ENCODE peak calls at places on chromosomes 5 and 9, in five cellular contexts. One of them, this sample, is unnamed.

GRCh38 chr5:124536333-124536732 is 210.1 kb downstream of the ZNF608 start:
- DNase-seq in ELF-1: no peak
- DNase-seq in DMS53: no peak
- DNase-seq in AG09309: no peak
- DNase-seq in kidney tubule cell: peak
- DNase-seq in this sample: no peak

GRCh38 chr9:4475301-4475700 is 15.0 kb upstream of the SLC1A1 start:
- DNase-seq in ELF-1: no peak
- DNase-seq in kidney tubule cell: no peak
- DNase-seq in DMS53: no peak
- DNase-seq in AG09309: no peak
- DNase-seq in this sample: no peak

GRCh38 chr9:85599540-85600140 is 142.1 kb downstream of the AGTPBP1 start:
- DNase-seq in kidney tubule cell: no peak
- DNase-seq in AG09309: no peak
- DNase-seq in DMS53: no peak
- DNase-seq in ELF-1: no peak
- DNase-seq in this sample: no peak

GRCh38 chr9:69632768-69633167 is 39.4 kb downstream of the APBA1 start:
- DNase-seq in DMS53: peak
- DNase-seq in AG09309: no peak
- DNase-seq in ELF-1: no peak
- DNase-seq in kidney tubule cell: no peak
- DNase-seq in this sample: no peak

GRCh38 chr9:99762470-99762869 is 59.2 kb upstream of the NR4A3 start:
- DNase-seq in kidney tubule cell: no peak
- DNase-seq in ELF-1: no peak
- DNase-seq in DMS53: no peak
- DNase-seq in AG09309: no peak
- DNase-seq in this sample: no peak

GRCh38 chr5:124764992-124765611 is 18.7 kb upstream of the ZNF608 start:
- DNase-seq in kidney tubule cell: no peak
- DNase-seq in ELF-1: no peak
- DNase-seq in AG09309: no peak
- DNase-seq in DMS53: peak
- DNase-seq in this sample: no peak

GRCh38 chr9:93862877-93863545 is 92.1 kb downstream of the BARX1 start:
- DNase-seq in kidney tubule cell: no peak
- DNase-seq in AG09309: no peak
- DNase-seq in ELF-1: no peak
- DNase-seq in DMS53: no peak
- DNase-seq in this sample: no peak

GRCh38 chr9:14027114-14027812 is 286.7 kb downstream of the NFIB start:
- DNase-seq in AG09309: no peak
- DNase-seq in kidney tubule cell: peak
- DNase-seq in ELF-1: peak
- DNase-seq in DMS53: peak
- DNase-seq in this sample: no peak

GRCh38 chr5:163338-163620 is 28.0 kb upstream of the LRRC14B start:
- DNase-seq in ELF-1: no peak
- DNase-seq in DMS53: no peak
- DNase-seq in AG09309: no peak
- DNase-seq in kidney tubule cell: no peak
- DNase-seq in this sample: no peak

GRCh38 chr9:4741365-4742031 is 496 bp upstream of the AK3 start:
- DNase-seq in DMS53: peak
- DNase-seq in AG09309: no peak
- DNase-seq in kidney tubule cell: peak
- DNase-seq in ELF-1: peak
- DNase-seq in this sample: no peak

GRCh38 chr5:34700078-34700452 is 43.9 kb downstream of the RAI14 start:
- DNase-seq in kidney tubule cell: no peak
- DNase-seq in DMS53: no peak
- DNase-seq in AG09309: no peak
- DNase-seq in ELF-1: no peak
- DNase-seq in this sample: no peak

GRCh38 chr5:132473019-132473531 is 17.5 kb downstream of the IRF1 start:
- DNase-seq in ELF-1: no peak
- DNase-seq in AG09309: no peak
- DNase-seq in kidney tubule cell: no peak
- DNase-seq in DMS53: no peak
- DNase-seq in this sample: peak

GRCh38 chr9:110886832-110887231 is 151.4 kb downstream of the LPAR1 start:
- DNase-seq in ELF-1: no peak
- DNase-seq in AG09309: no peak
- DNase-seq in DMS53: no peak
- DNase-seq in kidney tubule cell: peak
- DNase-seq in this sample: no peak

GRCh38 chr5:139651863-139652787 is 4.0 kb downstream of the CXXC5 start:
- DNase-seq in kidney tubule cell: peak
- DNase-seq in AG09309: no peak
- DNase-seq in DMS53: peak
- DNase-seq in ELF-1: peak
- DNase-seq in this sample: peak

GRCh38 chr5:136769900-136770684 is 404.7 kb upstream of the TRPC7 start:
- DNase-seq in ELF-1: peak
- DNase-seq in AG09309: peak
- DNase-seq in DMS53: peak
- DNase-seq in kidney tubule cell: peak
- DNase-seq in this sample: peak

GRCh38 chr9:27945386-27945785 is 372.1 kb upstream of the C9orf72 start:
- DNase-seq in kidney tubule cell: peak
- DNase-seq in AG09309: no peak
- DNase-seq in DMS53: no peak
- DNase-seq in ELF-1: no peak
- DNase-seq in this sample: no peak

GRCh38 chr9:134852906-134853654 is 27.5 kb upstream of the FCN2 start:
- DNase-seq in ELF-1: no peak
- DNase-seq in AG09309: no peak
- DNase-seq in DMS53: no peak
- DNase-seq in kidney tubule cell: no peak
- DNase-seq in this sample: no peak

GRCh38 chr5:98975223-98975622 is 46.4 kb upstream of the CHD1 start:
- DNase-seq in ELF-1: no peak
- DNase-seq in kidney tubule cell: peak
- DNase-seq in AG09309: no peak
- DNase-seq in DMS53: peak
- DNase-seq in this sample: no peak

GRCh38 chr9:135103001-135103446 is 15.6 kb downstream of the OLFM1 start:
- DNase-seq in ELF-1: no peak
- DNase-seq in kidney tubule cell: no peak
- DNase-seq in DMS53: no peak
- DNase-seq in AG09309: no peak
- DNase-seq in this sample: no peak

GRCh38 chr5:77645995-77646639 is 7.6 kb upstream of the OTP start:
- DNase-seq in DMS53: no peak
- DNase-seq in AG09309: no peak
- DNase-seq in ELF-1: no peak
- DNase-seq in kidney tubule cell: no peak
- DNase-seq in this sample: no peak

GRCh38 chr5:128036961-128037360 is 46.6 kb upstream of the SLC12A2 start:
- DNase-seq in ELF-1: no peak
- DNase-seq in AG09309: no peak
- DNase-seq in kidney tubule cell: peak
- DNase-seq in DMS53: no peak
- DNase-seq in this sample: no peak

GRCh38 chr9:98220911-98221310 is 28.5 kb upstream of the CORO2A start:
- DNase-seq in DMS53: peak
- DNase-seq in AG09309: no peak
- DNase-seq in kidney tubule cell: no peak
- DNase-seq in ELF-1: peak
- DNase-seq in this sample: no peak

GRCh38 chr5:10756539-10756938 is 4.5 kb downstream of the DAP start:
- DNase-seq in AG09309: peak
- DNase-seq in kidney tubule cell: peak
- DNase-seq in ELF-1: no peak
- DNase-seq in DMS53: no peak
- DNase-seq in this sample: no peak

GRCh38 chr9:76610009-76610352 is 151.0 kb downstream of the GCNT1 start:
- DNase-seq in DMS53: no peak
- DNase-seq in AG09309: peak
- DNase-seq in ELF-1: no peak
- DNase-seq in kidney tubule cell: no peak
- DNase-seq in this sample: no peak

GRCh38 chr5:83718936-83719495 is 1.6 kb downstream of the HAPLN1 start:
- DNase-seq in AG09309: no peak
- DNase-seq in DMS53: no peak
- DNase-seq in ELF-1: peak
- DNase-seq in kidney tubule cell: no peak
- DNase-seq in this sample: no peak

GRCh38 chr5:6453937-6454560 is 5.4 kb downstream of the UBE2QL1 start:
- DNase-seq in kidney tubule cell: no peak
- DNase-seq in DMS53: no peak
- DNase-seq in ELF-1: no peak
- DNase-seq in AG09309: no peak
- DNase-seq in this sample: no peak

GRCh38 chr5:135240781-135241360 is 158.2 kb downstream of the MACROH2A1 start:
- DNase-seq in kidney tubule cell: no peak
- DNase-seq in ELF-1: no peak
- DNase-seq in AG09309: no peak
- DNase-seq in DMS53: no peak
- DNase-seq in this sample: no peak

GRCh38 chr5:118326496-118327045 is 661.8 kb downstream of the DTWD2 start:
- DNase-seq in DMS53: peak
- DNase-seq in ELF-1: no peak
- DNase-seq in AG09309: no peak
- DNase-seq in kidney tubule cell: peak
- DNase-seq in this sample: no peak

GRCh38 chr5:152542741-152543140 is 137.7 kb upstream of the NMUR2 start:
- DNase-seq in ELF-1: peak
- DNase-seq in AG09309: no peak
- DNase-seq in DMS53: no peak
- DNase-seq in kidney tubule cell: peak
- DNase-seq in this sample: no peak

GRCh38 chr9:131980267-131980916 is 99.3 kb downstream of the MED27 start:
- DNase-seq in ELF-1: no peak
- DNase-seq in DMS53: no peak
- DNase-seq in kidney tubule cell: no peak
- DNase-seq in AG09309: no peak
- DNase-seq in this sample: no peak

GRCh38 chr5:150491876-150492275 is 16.1 kb upstream of the NDST1 start:
- DNase-seq in DMS53: no peak
- DNase-seq in AG09309: no peak
- DNase-seq in ELF-1: no peak
- DNase-seq in kidney tubule cell: no peak
- DNase-seq in this sample: no peak

GRCh38 chr9:126421567-126422428 is 95.2 kb downstream of the MVB12B start:
- DNase-seq in kidney tubule cell: peak
- DNase-seq in ELF-1: peak
- DNase-seq in DMS53: peak
- DNase-seq in AG09309: no peak
- DNase-seq in this sample: peak

GRCh38 chr9:96232539-96233241 is 69.3 kb downstream of the HSD17B3 start:
- DNase-seq in kidney tubule cell: peak
- DNase-seq in ELF-1: peak
- DNase-seq in DMS53: peak
- DNase-seq in AG09309: peak
- DNase-seq in this sample: no peak

GRCh38 chr5:122352331-122352730 is 40.3 kb downstream of the SNCAIP start:
- DNase-seq in ELF-1: no peak
- DNase-seq in DMS53: no peak
- DNase-seq in kidney tubule cell: no peak
- DNase-seq in AG09309: peak
- DNase-seq in this sample: no peak

GRCh38 chr5:168404366-168404765 is 81.9 kb upstream of the RARS1 start:
- DNase-seq in kidney tubule cell: peak
- DNase-seq in AG09309: peak
- DNase-seq in DMS53: no peak
- DNase-seq in ELF-1: no peak
- DNase-seq in this sample: no peak

GRCh38 chr5:17879276-17879675 is 245.0 kb downstream of the TAF11L14 start:
- DNase-seq in AG09309: no peak
- DNase-seq in ELF-1: no peak
- DNase-seq in DMS53: no peak
- DNase-seq in kidney tubule cell: no peak
- DNase-seq in this sample: no peak

GRCh38 chr5:83527191-83527590 is 55.6 kb downstream of the VCAN start:
- DNase-seq in kidney tubule cell: no peak
- DNase-seq in AG09309: no peak
- DNase-seq in ELF-1: no peak
- DNase-seq in DMS53: no peak
- DNase-seq in this sample: no peak

GRCh38 chr9:92439921-92440750 is 15.9 kb upstream of the OMD start:
- DNase-seq in kidney tubule cell: peak
- DNase-seq in AG09309: peak
- DNase-seq in ELF-1: no peak
- DNase-seq in DMS53: no peak
- DNase-seq in this sample: no peak

This sample was measured in activated CD8-positive, alpha-beta memory T cell treated with anti-CD3 and anti-CD28 coated beads, Interleukin-2, amount 50 U/mL, for 48 hours.